ENCODE peak calls at places on chromosomes 12 and 14, in six cellular contexts. U is choroid plexus epithelial cell, I is left lung, V is right lobe of liver, C is adrenal gland, Z is PC-3. A is an unnamed sample.

GRCh38 chr14:20659813-20660395 is 18.4 kb upstream of the OR6S1 start:
- DNase-seq in U (no peak), I (peak), V (no peak), C (no peak), Z (no peak), A (peak)

GRCh38 chr12:9868271-9868815 is 811 bp downstream of the CLEC2B start:
- DNase-seq in U (peak), I (no peak), V (no peak), C (no peak), Z (no peak), A (no peak)

GRCh38 chr12:52627395-52628110 is 9.2 kb upstream of the KRT73 start:
- DNase-seq in U (no peak), I (no peak), V (no peak), C (no peak), Z (no peak), A (no peak)

GRCh38 chr14:51652168-51653095 is 722 bp downstream of the FRMD6 start:
- DNase-seq in U (no peak), I (peak), V (peak), C (peak), Z (peak), A (no peak)

GRCh38 chr12:30989754-30990153 is 63.2 kb downstream of the TSPAN11 start:
- DNase-seq in U (peak), I (no peak), V (no peak), C (no peak), Z (peak), A (no peak)

GRCh38 chr14:89418976-89419375 is 1.9 kb upstream of the FOXN3 start:
- DNase-seq in U (no peak), I (no peak), V (no peak), C (no peak), Z (no peak), A (no peak)

GRCh38 chr12:51890135-51890464 is 2.2 kb downstream of the ANKRD33 start:
- DNase-seq in U (no peak), I (peak), V (no peak), C (no peak), Z (no peak), A (no peak)

GRCh38 chr12:115639667-115640012 is 637.9 kb downstream of the MED13L start:
- DNase-seq in U (no peak), I (no peak), V (no peak), C (no peak), Z (no peak), A (no peak)

GRCh38 chr12:38155526-38156496 is 160.8 kb upstream of the ALG10B start:
- DNase-seq in U (no peak), I (peak), V (no peak), C (no peak), Z (no peak), A (no peak)

GRCh38 chr14:54642121-54642520 is 75.2 kb downstream of the SAMD4A start:
- DNase-seq in U (no peak), I (no peak), V (no peak), C (no peak), Z (no peak), A (no peak)

GRCh38 chr12:17802657-17803641 is 287.0 kb downstream of the RERGL start:
- DNase-seq in U (no peak), I (no peak), V (no peak), C (no peak), Z (peak), A (no peak)

GRCh38 chr14:58305730-58306129 is 7.4 kb downstream of the ARID4A start:
- DNase-seq in U (no peak), I (no peak), V (no peak), C (no peak), Z (no peak), A (no peak)

GRCh38 chr14:94581127-94581999 is at the start of gene SERPINA5:
- DNase-seq in U (peak), I (no peak), V (peak), C (peak), Z (peak), A (peak)

GRCh38 chr12:122533841-122534240 is 6.8 kb downstream of the KNTC1 start:
- DNase-seq in U (peak), I (no peak), V (no peak), C (no peak), Z (no peak), A (no peak)

GRCh38 chr12:49825360-49825970 is 2.7 kb downstream of the NCKAP5L start:
- DNase-seq in U (peak), I (peak), V (peak), C (peak), Z (no peak), A (peak)

GRCh38 chr12:39003541-39004160 is 98.3 kb upstream of the CPNE8 start:
- DNase-seq in U (no peak), I (no peak), V (no peak), C (no peak), Z (peak), A (no peak)

GRCh38 chr12:23944067-23944466 is 5.4 kb downstream of the SOX5 start:
- DNase-seq in U (no peak), I (no peak), V (no peak), C (no peak), Z (no peak), A (no peak)

GRCh38 chr14:32940711-32941667 is 2.3 kb downstream of the NPAS3 start:
- DNase-seq in U (no peak), I (no peak), V (no peak), C (no peak), Z (no peak), A (no peak)

GRCh38 chr14:85556263-85556662 is 26.3 kb downstream of the FLRT2 start:
- DNase-seq in U (no peak), I (no peak), V (no peak), C (no peak), Z (no peak), A (no peak)

GRCh38 chr12:22083167-22083566 is 37.1 kb downstream of the CMAS start:
- DNase-seq in U (peak), I (no peak), V (no peak), C (no peak), Z (peak), A (peak)

GRCh38 chr14:60724080-60724618 is at the start of gene SIX4:
- DNase-seq in U (peak), I (peak), V (peak), C (peak), Z (peak), A (peak)

GRCh38 chr12:50246873-50247612 is 36.3 kb downstream of the LIMA1 start:
- DNase-seq in U (peak), I (no peak), V (no peak), C (peak), Z (peak), A (peak)

GRCh38 chr14:96201157-96201556 is 3.5 kb upstream of the BDKRB2 start:
- DNase-seq in U (no peak), I (peak), V (no peak), C (no peak), Z (no peak), A (no peak)

GRCh38 chr12:3207858-3208257 is 130.7 kb downstream of the TSPAN9 start:
- DNase-seq in U (no peak), I (no peak), V (no peak), C (no peak), Z (no peak), A (no peak)

GRCh38 chr12:128819293-128820144 is 4.2 kb downstream of the SLC15A4 start:
- DNase-seq in U (no peak), I (no peak), V (peak), C (no peak), Z (no peak), A (no peak)

GRCh38 chr12:40312982-40313576 is 88.3 kb downstream of the LRRK2 start:
- DNase-seq in U (peak), I (no peak), V (no peak), C (no peak), Z (peak), A (peak)

GRCh38 chr12:70686299-70686698 is 49.1 kb upstream of the PTPRB start:
- DNase-seq in U (no peak), I (no peak), V (no peak), C (no peak), Z (no peak), A (no peak)

GRCh38 chr14:48914382-48914781 is 671.8 kb downstream of the RPS29 start:
- DNase-seq in U (no peak), I (no peak), V (no peak), C (no peak), Z (no peak), A (no peak)

GRCh38 chr12:46518184-46518583 is 145.6 kb upstream of the SLC38A2 start:
- DNase-seq in U (peak), I (no peak), V (no peak), C (no peak), Z (no peak), A (no peak)

GRCh38 chr12:46516238-46516932 is 143.8 kb upstream of the SLC38A2 start:
- DNase-seq in U (no peak), I (no peak), V (no peak), C (no peak), Z (no peak), A (no peak)

GRCh38 chr12:46518729-46519128 is 146.2 kb upstream of the SLC38A2 start:
- DNase-seq in U (no peak), I (no peak), V (no peak), C (no peak), Z (no peak), A (peak)

GRCh38 chr12:46516933-46517578 is 144.5 kb upstream of the SLC38A2 start:
- DNase-seq in U (no peak), I (no peak), V (no peak), C (no peak), Z (no peak), A (no peak)

GRCh38 chr12:46517579-46517962 is 145.0 kb upstream of the SLC38A2 start:
- DNase-seq in U (no peak), I (no peak), V (no peak), C (no peak), Z (no peak), A (no peak)
- TF ChIP-seq CTCF in U (peak), I (no peak), V (no peak), C (no peak), Z (peak), A (no peak)

DNA sequence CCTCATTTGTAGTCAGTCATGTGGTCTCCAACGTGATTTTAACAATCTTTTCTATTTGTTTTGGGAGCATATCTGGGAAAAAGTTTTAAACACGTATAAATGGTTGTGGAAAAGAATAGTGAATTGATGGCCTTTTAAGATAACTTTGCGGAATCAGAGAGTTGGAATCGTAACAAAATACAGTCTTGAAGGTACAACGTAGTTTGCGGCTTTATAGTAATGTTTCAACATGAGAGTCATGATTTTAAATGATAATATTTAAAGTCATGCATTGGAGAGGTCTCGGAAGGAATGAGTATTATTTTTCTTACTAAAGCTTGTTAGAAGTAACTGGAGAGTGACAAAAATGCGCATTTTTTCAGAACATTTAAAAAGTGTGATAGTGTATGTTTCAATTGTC is 1.6 kb downstream of the AEBP2 start:
- DNase-seq in U (no peak), I (no peak), V (no peak), C (no peak), Z (no peak), A (peak)
- H3K4me3 ChIP-seq in U (peak), I (peak), V (peak), C (peak), Z (peak), A (peak)

GRCh38 chr12:111149299-111149698 is 219.6 kb downstream of the PHETA1 start:
- DNase-seq in U (no peak), I (no peak), V (no peak), C (no peak), Z (no peak), A (no peak)
- TF ChIP-seq CTCF in U (no peak), I (no peak), V (no peak), C (no peak), Z (peak), A (no peak)

GRCh38 chr12:79706156-79706555 is 15.4 kb upstream of the PAWR start:
- DNase-seq in U (no peak), I (no peak), V (no peak), C (no peak), Z (peak), A (no peak)
- H3K4me3 ChIP-seq in U (no peak), I (no peak), V (no peak), C (no peak), Z (no peak), A (no peak)

GRCh38 chr12:2052861-2053674 is at the start of gene CACNA1C:
- DNase-seq in U (peak), I (peak), V (no peak), C (peak), Z (no peak), A (peak)
- TF ChIP-seq CTCF in U (peak), I (no peak), V (no peak), C (no peak), Z (no peak), A (peak)

DNA sequence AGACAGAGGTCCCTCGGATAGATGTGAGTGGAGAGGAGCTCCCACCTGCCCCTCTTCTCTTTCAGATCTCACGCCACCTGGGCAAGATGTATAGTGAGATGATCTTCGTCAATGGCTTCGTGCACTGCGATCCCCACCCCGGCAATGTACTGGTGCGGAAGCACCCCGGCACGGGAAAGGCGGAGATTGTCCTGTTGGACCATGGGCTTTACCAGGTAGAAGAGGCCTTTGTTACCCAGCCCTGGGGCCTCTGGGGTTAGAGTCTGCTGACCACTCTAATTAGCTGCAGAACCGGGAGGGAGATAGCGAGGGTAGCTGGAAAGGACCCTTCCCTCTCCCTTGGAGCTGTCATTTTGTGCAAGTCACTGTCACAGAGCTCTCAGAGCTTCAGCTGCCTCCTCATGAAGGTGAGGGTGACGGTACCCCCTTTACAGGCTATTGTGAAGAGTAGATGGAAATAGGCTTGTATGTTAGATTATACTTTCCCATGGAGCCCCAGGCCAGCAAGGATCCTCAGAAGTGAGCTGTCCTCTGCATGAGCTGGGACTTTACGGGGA is 124.6 kb downstream of the ADCK1 start:
- DNase-seq in U (no peak), I (no peak), V (no peak), C (no peak), Z (no peak), A (no peak)
- H3K4me3 ChIP-seq in U (no peak), I (no peak), V (no peak), C (no peak), Z (no peak), A (no peak)

GRCh38 chr12:120229583-120230325 is 28.8 kb upstream of the RPLP0 start:
- DNase-seq in U (peak), I (peak), V (no peak), C (no peak), Z (peak), A (peak)
- TF ChIP-seq CTCF in U (no peak), I (no peak), V (no peak), C (no peak), Z (no peak), A (no peak)

GRCh38 chr14:70366890-70367289 is 7.4 kb upstream of the COX16 start:
- DNase-seq in U (no peak), I (no peak), V (no peak), C (no peak), Z (no peak), A (no peak)
- H3K4me3 ChIP-seq in U (no peak), I (no peak), V (no peak), C (no peak), Z (no peak), A (no peak)

GRCh38 chr12:130266751-130267150 is 70.9 kb upstream of the PIWIL1 start:
- DNase-seq in U (no peak), I (no peak), V (no peak), C (no peak), Z (no peak), A (no peak)
- TF ChIP-seq CTCF in U (no peak), I (no peak), V (no peak), C (no peak), Z (no peak), A (no peak)